ENCODE peak calls at places on chromosomes 2 and 18, in five cellular contexts. K, Z, S, Q and N are unnamed samples.

GRCh38 chr2:176484838-176485237 is 215.6 kb downstream of the MTX2 start:
- DNase-seq in K (no peak), Z (no peak), S (no peak), Q (no peak), N (no peak)

GRCh38 chr18:45526120-45526841 is 89.0 kb upstream of the SLC14A2 start:
- DNase-seq in K (no peak), Z (no peak), S (no peak), Q (no peak), N (no peak)

GRCh38 chr2:40041983-40042382 is 262.9 kb upstream of the THUMPD2 start:
- DNase-seq in K (no peak), Z (no peak), S (no peak), Q (no peak), N (no peak)

GRCh38 chr2:29066271-29066860 is 8.0 kb downstream of the PCARE start:
- DNase-seq in K (no peak), Z (no peak), S (no peak), Q (no peak), N (peak)

GRCh38 chr2:170966648-170967396 is 37.8 kb downstream of the GORASP2 start:
- DNase-seq in K (peak), Z (peak), S (no peak), Q (no peak), N (peak)

GRCh38 chr2:232522014-232522854 is 2.0 kb downstream of the PRSS56 start:
- DNase-seq in K (peak), Z (peak), S (no peak), Q (no peak), N (no peak)

GRCh38 chr18:49238433-49239042 is 221.9 kb downstream of the DYM start:
- DNase-seq in K (no peak), Z (peak), S (no peak), Q (no peak), N (peak)

GRCh38 chr18:70377317-70377799 is 88.5 kb downstream of the SOCS6 start:
- DNase-seq in K (no peak), Z (no peak), S (no peak), Q (no peak), N (peak)

GRCh38 chr18:50286391-50287027 is 983 bp downstream of the CXXC1 start:
- DNase-seq in K (peak), Z (peak), S (no peak), Q (no peak), N (no peak)

GRCh38 chr2:45898819-45899218 is 247.3 kb downstream of the PRKCE start:
- DNase-seq in K (no peak), Z (peak), S (no peak), Q (no peak), N (no peak)

GRCh38 chr2:164182116-164182637 is 439.1 kb downstream of the GRB14 start:
- DNase-seq in K (no peak), Z (no peak), S (no peak), Q (no peak), N (no peak)

GRCh38 chr2:45354776-45355175 is 256.3 kb downstream of the SRBD1 start:
- DNase-seq in K (no peak), Z (no peak), S (no peak), Q (no peak), N (no peak)

GRCh38 chr18:49725809-49726514 is 87.4 kb downstream of the ACAA2 start:
- DNase-seq in K (peak), Z (peak), S (no peak), Q (peak), N (peak)

GRCh38 chr2:160687629-160688028 is 194.0 kb upstream of the RBMS1 start:
- DNase-seq in K (no peak), Z (no peak), S (no peak), Q (no peak), N (no peak)

GRCh38 chr2:156589381-156590079 is 153.4 kb downstream of the GPD2 start:
- DNase-seq in K (no peak), Z (peak), S (no peak), Q (no peak), N (peak)

GRCh38 chr2:29423267-29423666 is 308.1 kb downstream of the CLIP4 start:
- DNase-seq in K (no peak), Z (no peak), S (no peak), Q (no peak), N (no peak)

GRCh38 chr2:189116059-189116458 is 63.5 kb downstream of the COL5A2 start:
- DNase-seq in K (no peak), Z (no peak), S (no peak), Q (no peak), N (no peak)

GRCh38 chr2:178328037-178328436 is 122.9 kb downstream of the PRKRA start:
- DNase-seq in K (no peak), Z (no peak), S (no peak), Q (no peak), N (no peak)

GRCh38 chr2:120576509-120577474 is 158.9 kb upstream of the GLI2 start:
- DNase-seq in K (no peak), Z (no peak), S (no peak), Q (no peak), N (no peak)

GRCh38 chr2:60522462-60522861 is 31.0 kb downstream of the BCL11A start:
- DNase-seq in K (no peak), Z (no peak), S (no peak), Q (no peak), N (no peak)

GRCh38 chr18:51342815-51343214 is 145.3 kb upstream of the MEX3C start:
- DNase-seq in K (no peak), Z (peak), S (no peak), Q (no peak), N (peak)

GRCh38 chr2:134594399-134594798 is 124.4 kb downstream of the TMEM163 start:
- DNase-seq in K (no peak), Z (no peak), S (no peak), Q (no peak), N (no peak)

GRCh38 chr2:153432381-153432780 is 46.2 kb downstream of the RPRM start:
- DNase-seq in K (no peak), Z (no peak), S (no peak), Q (no peak), N (no peak)

GRCh38 chr2:201447116-201447515 is 4.1 kb downstream of the TRAK2 start:
- DNase-seq in K (no peak), Z (no peak), S (no peak), Q (no peak), N (no peak)

GRCh38 chr18:33817096-33817495 is 239.1 kb downstream of the ASXL3 start:
- DNase-seq in K (no peak), Z (no peak), S (no peak), Q (peak), N (no peak)

GRCh38 chr2:105403785-105404698 is 5.2 kb upstream of the FHL2 start:
- DNase-seq in K (peak), Z (peak), S (no peak), Q (no peak), N (no peak)

GRCh38 chr2:11417946-11418585 is 47.9 kb downstream of the E2F6 start:
- DNase-seq in K (peak), Z (peak), S (no peak), Q (no peak), N (peak)

GRCh38 chr2:23379220-23379695 is 5.7 kb upstream of the KLHL29 start:
- DNase-seq in K (no peak), Z (no peak), S (peak), Q (no peak), N (no peak)

GRCh38 chr2:151118269-151118668 is 143.4 kb downstream of the RBM43 start:
- DNase-seq in K (no peak), Z (no peak), S (no peak), Q (no peak), N (no peak)

GRCh38 chr2:239274391-239275001 is 126.3 kb downstream of the HDAC4 start:
- DNase-seq in K (no peak), Z (peak), S (no peak), Q (no peak), N (no peak)

GRCh38 chr2:197760293-197760657 is 24.8 kb downstream of the BOLL start:
- DNase-seq in K (peak), Z (no peak), S (no peak), Q (no peak), N (no peak)

GRCh38 chr18:22302152-22302551 is 115.6 kb downstream of the CTAGE1 start:
- DNase-seq in K (no peak), Z (peak), S (no peak), Q (no peak), N (no peak)

GRCh38 chr2:36819090-36819711 is 122.7 kb downstream of the VIT start:
- DNase-seq in K (peak), Z (peak), S (no peak), Q (no peak), N (peak)

GRCh38 chr2:27708666-27709065 is 45.0 kb downstream of the SLC4A1AP start:
- DNase-seq in K (no peak), Z (no peak), S (no peak), Q (no peak), N (no peak)

GRCh38 chr2:222468338-222468737 is 44.0 kb downstream of the SGPP2 start:
- DNase-seq in K (no peak), Z (no peak), S (no peak), Q (no peak), N (peak)

GRCh38 chr2:100250645-100251044 is 71.7 kb downstream of the LONRF2 start:
- DNase-seq in K (no peak), Z (no peak), S (no peak), Q (no peak), N (no peak)

DNA sequence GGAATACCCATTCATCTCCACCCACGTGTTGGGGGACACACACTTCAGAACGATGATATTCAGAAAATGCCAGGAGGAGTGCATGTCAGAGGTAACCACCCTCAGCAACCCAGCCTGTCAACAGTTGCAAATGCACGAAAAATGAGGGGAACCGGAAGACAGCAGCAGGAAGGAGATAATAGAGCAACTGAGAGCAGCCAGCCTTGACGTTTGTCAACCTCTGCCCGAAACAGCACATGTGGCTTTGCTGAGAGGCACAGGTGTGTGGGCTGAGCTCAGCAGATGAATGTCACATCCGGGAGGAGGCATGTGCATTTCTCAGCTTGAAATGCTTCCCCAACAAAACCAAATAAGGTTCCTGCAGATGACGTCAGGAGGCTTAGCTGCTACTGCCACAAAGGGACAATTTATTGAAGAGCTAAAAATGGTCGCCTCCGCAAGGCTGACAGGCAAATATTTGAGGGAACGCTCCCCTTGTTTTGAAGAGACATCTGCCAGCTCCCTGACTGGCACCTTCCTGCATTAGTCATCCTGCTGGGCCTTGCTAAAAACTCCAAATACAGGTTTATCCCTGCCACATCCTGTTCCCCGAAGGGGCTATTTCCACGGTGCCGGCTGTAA is 419.0 kb downstream of the NBAS start:
- DNase-seq in K (no peak), Z (no peak), S (peak), Q (no peak), N (peak)
- TF ChIP-seq ATF3 in K (no peak), Z (no peak), S (no peak), Q (no peak), N (no peak)

GRCh38 chr2:13651684-13652131 is 935.0 kb downstream of the TRIB2 start:
- DNase-seq in K (no peak), Z (no peak), S (peak), Q (no peak), N (no peak)

GRCh38 chr2:13654416-13654815 is 937.7 kb downstream of the TRIB2 start:
- DNase-seq in K (no peak), Z (no peak), S (no peak), Q (no peak), N (no peak)

GRCh38 chr2:13652531-13653313 is 936.0 kb downstream of the TRIB2 start:
- DNase-seq in K (no peak), Z (no peak), S (no peak), Q (no peak), N (no peak)

DNA sequence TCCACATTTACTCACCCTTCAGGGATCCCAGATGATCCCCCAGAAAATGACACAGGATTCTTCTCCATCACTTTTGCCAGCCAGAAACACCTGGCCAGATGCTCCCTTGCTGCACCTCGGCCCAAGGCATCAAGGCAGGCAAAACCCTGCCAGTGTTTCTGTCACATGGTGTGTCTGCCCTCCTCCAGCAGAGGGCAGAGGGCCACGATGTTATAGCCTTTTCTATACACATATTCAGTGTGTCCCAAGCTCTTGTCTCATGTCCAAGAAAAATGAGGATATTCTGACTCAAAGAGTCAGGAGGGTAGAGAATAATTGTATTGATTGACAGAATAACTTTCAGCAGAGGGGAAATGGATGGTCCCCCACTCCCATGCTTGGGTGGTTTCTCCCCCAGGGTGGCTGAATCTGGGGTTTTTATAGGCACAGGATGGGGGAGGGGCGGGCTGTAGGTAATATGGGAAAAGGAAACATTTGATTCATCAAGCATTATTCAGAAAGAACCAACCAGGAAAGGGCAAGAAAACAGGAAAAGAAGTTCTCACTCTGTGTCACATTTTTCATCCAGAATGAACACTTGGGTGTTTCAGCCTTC is 933.9 kb downstream of the TRIB2 start:
- DNase-seq in K (peak), Z (peak), S (no peak), Q (no peak), N (no peak)
- TF ChIP-seq ATF3 in K (no peak), Z (no peak), S (no peak), Q (peak), N (no peak)

GRCh38 chr2:242020196-242021004 is 150.9 kb downstream of the RTP5 start:
- DNase-seq in K (no peak), Z (peak), S (no peak), Q (no peak), N (peak)
- TF ChIP-seq ATF3 in K (no peak), Z (no peak), S (no peak), Q (no peak), N (no peak)

DNA sequence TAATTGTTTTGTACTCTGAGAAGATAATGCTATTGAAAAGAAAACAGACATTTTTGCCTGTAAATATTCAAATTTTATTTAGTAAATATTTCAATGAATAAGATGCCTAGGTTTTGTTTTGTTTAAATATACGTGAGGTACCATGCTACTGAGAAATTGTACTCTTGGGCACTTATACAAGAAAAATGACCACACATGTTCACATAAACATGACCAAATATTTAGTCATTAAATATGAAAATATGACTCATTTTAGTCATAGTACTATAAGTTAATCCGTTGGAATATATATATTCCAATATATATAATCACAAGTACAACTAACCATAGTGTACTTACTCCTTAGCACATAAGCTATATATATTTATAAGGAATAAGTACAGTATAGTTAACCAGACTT is 56.7 kb upstream of the ZNF804A start:
- DNase-seq in K (no peak), Z (no peak), S (no peak), Q (no peak), N (no peak)
- TF ChIP-seq ATF3 in K (no peak), Z (no peak), S (no peak), Q (no peak), N (no peak)

DNA sequence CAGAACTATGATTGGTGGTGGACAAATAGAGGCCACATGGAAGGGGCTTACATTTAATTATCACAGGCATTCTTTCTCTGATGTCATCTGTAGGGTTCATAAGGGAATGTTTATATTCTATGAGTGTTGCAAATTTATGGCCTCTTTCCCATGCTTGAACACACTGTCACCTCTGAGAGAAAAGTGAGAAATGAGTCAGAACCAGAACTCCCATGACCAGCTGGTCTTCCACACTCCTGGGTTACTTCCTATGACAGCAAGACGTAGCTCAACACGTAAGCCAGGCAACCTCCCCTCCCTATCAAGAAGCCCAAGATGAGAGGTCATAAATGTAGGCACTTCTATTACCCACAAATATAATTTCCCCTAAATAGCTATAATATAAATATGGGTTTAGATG is 310.8 kb downstream of the PIEZO2 start:
- DNase-seq in K (no peak), Z (no peak), S (peak), Q (no peak), N (no peak)
- TF ChIP-seq ATF3 in K (no peak), Z (no peak), S (no peak), Q (no peak), N (no peak)

DNA sequence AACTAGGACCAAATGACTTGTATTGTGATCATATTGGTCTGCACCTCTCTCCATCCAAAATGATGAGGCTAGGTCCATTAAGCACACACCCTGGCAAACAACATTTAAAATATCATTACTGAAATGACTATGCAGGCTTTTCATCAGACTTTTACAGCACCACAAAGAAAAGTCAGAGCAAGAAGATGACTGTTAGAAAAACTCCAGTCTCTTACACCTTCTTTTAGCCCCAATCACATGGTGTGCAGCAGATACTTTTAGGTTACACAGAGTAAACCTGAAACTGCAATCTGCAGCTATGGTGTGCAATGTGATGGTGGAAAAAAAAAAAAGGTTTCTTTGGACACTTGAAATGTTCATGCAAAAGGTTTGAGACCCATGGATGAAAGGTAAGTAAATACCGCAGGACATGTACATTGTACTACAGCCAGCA is 5.4 kb upstream of the POLI start:
- DNase-seq in K (no peak), Z (no peak), S (peak), Q (no peak), N (peak)
- TF ChIP-seq ATF3 in K (no peak), Z (no peak), S (no peak), Q (no peak), N (no peak)

GRCh38 chr2:20450201-20451108 is 3.6 kb downstream of the RHOB start:
- DNase-seq in K (peak), Z (no peak), S (no peak), Q (peak), N (peak)
- TF ChIP-seq ATF3 in K (no peak), Z (no peak), S (no peak), Q (no peak), N (no peak)

DNA sequence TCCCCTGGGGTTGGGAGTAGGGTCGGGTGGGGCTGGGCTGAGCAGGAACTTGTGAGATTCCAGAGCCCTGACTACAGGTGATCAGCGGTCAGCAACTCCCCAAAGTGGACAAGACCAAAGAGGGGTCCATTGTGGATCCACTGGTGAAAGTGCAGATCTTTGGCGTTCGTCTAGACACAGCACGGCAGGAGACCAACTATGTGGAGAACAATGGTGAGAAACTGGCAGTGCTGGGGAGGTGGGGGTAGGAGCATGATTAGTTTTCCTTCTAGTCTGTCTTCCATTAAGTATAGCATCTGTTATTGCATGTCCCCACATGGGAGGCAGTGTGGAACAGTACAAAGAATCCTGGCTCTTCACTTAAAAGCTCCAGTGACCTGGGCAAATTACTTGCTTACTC is 23.7 kb downstream of the ZNF142 start:
- DNase-seq in K (no peak), Z (no peak), S (no peak), Q (no peak), N (no peak)
- TF ChIP-seq ATF3 in K (no peak), Z (no peak), S (no peak), Q (no peak), N (no peak)